ENCODE peak calls at places on chromosomes 2 and 18, in eight cellular contexts. T, M, B, O, W, R, K and F are unnamed samples.

GRCh38 chr2:178277741-178278197 is 83.5 kb downstream of the OSBPL6 start:
- DNase-seq in T (no peak), M (peak), B (no peak), O (no peak), W (peak), R (peak), K (peak), F (no peak)

GRCh38 chr2:46615555-46616487 is 136.5 kb downstream of the TMEM247 start:
- DNase-seq in T (no peak), M (peak), B (peak), O (no peak), W (no peak), R (peak), K (no peak), F (no peak)

GRCh38 chr2:171893196-171893823 is 734 bp downstream of the SLC25A12 start:
- DNase-seq in T (no peak), M (no peak), B (no peak), O (no peak), W (no peak), R (no peak), K (no peak), F (peak)

GRCh38 chr2:174779361-174779928 is 15.2 kb upstream of the CHRNA1 start:
- DNase-seq in T (no peak), M (no peak), B (no peak), O (no peak), W (peak), R (no peak), K (no peak), F (peak)

GRCh38 chr2:206840999-206841398 is 75.6 kb downstream of the FASTKD2 start:
- DNase-seq in T (no peak), M (no peak), B (no peak), O (no peak), W (no peak), R (no peak), K (no peak), F (no peak)

GRCh38 chr2:101036562-101036961 is 34.5 kb downstream of the RPL31 start:
- DNase-seq in T (no peak), M (no peak), B (no peak), O (no peak), W (peak), R (peak), K (no peak), F (peak)

GRCh38 chr2:10909050-10909995 is 2.4 kb upstream of the KCNF1 start:
- DNase-seq in T (peak), M (peak), B (no peak), O (no peak), W (no peak), R (no peak), K (peak), F (no peak)

GRCh38 chr18:62480927-62481326 is 41.9 kb upstream of the ZCCHC2 start:
- DNase-seq in T (no peak), M (no peak), B (no peak), O (no peak), W (no peak), R (no peak), K (no peak), F (no peak)

GRCh38 chr2:164784376-164784775 is 57.2 kb downstream of the COBLL1 start:
- DNase-seq in T (no peak), M (peak), B (no peak), O (no peak), W (peak), R (no peak), K (peak), F (no peak)

GRCh38 chr2:29207352-29207751 is 92.1 kb downstream of the CLIP4 start:
- DNase-seq in T (no peak), M (no peak), B (no peak), O (no peak), W (peak), R (no peak), K (no peak), F (no peak)

GRCh38 chr2:42547014-42547413 is 21.4 kb upstream of the MTA3 start:
- DNase-seq in T (no peak), M (no peak), B (no peak), O (no peak), W (no peak), R (no peak), K (no peak), F (no peak)
- H3K9ac ChIP-seq in T (no peak), M (no peak), B (no peak), O (no peak), W (no peak), R (no peak), K (no peak), F (no peak)

DNA sequence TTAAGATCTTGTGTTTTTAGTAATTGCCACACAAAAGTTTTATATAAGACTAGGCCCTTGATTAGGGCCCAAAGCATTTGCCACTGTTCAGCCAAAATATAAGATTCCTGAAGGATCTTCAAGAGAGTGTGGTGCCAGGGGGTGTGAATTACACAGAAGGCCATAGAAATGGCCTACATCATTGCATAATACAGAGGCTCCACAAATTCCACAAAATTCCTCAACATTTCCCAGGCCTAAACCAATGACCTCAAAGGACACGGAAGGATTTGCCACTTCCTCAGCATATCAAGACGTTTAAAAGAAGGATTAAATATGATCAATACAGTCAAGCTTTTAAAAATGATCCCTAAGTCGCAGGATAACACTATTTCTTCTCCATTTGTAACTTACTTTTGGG is 24.1 kb downstream of the COL6A3 start:
- DNase-seq in T (no peak), M (no peak), B (no peak), O (no peak), W (no peak), R (no peak), K (no peak), F (no peak)
- H3K9ac ChIP-seq in T (no peak), M (no peak), B (no peak), O (no peak), W (no peak), R (no peak), K (no peak), F (no peak)

GRCh38 chr2:43818761-43819160 is 19.9 kb downstream of the ABCG5 start:
- DNase-seq in T (peak), M (no peak), B (peak), O (no peak), W (peak), R (peak), K (no peak), F (no peak)

GRCh38 chr2:43824512-43824911 is 14.1 kb downstream of the ABCG5 start:
- DNase-seq in T (no peak), M (no peak), B (no peak), O (no peak), W (no peak), R (no peak), K (no peak), F (no peak)

GRCh38 chr2:43824951-43825493 is 13.6 kb downstream of the ABCG5 start:
- DNase-seq in T (no peak), M (no peak), B (no peak), O (no peak), W (no peak), R (no peak), K (no peak), F (no peak)

GRCh38 chr2:43823751-43824150 is 14.9 kb downstream of the ABCG5 start:
- DNase-seq in T (no peak), M (no peak), B (no peak), O (no peak), W (no peak), R (no peak), K (no peak), F (no peak)

DNA sequence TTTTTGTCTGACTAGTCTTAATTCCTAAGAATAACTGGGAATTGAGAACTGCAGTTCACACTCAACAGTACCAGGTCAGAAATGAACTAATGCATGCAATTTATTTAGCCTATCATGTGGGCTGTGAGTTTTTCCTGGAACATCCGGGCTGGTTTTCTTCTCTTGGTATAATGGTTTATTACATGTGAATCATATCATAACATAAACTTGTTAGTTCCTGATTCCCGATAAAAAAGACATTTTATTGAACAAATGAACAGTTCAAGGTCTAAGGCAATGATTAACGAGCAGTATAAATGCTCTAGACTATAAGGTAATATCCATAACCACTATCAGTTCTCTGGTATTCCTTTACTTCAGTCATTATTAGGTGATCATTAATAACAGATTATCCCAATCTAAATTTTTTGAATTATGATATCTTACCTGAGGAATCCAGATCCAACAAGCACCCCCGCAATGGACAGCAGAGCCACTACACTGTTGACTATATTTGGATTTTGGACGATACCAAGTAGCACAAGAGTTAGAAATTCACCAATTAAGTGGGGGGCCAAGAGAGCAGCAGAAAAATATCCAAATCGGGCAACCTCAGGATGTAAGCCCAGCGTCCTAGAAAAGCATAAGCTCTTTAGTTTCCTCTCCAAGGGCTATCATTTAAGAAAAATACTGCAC is 19.0 kb downstream of the ABCG5 start:
- DNase-seq in T (no peak), M (no peak), B (peak), O (no peak), W (no peak), R (no peak), K (no peak), F (no peak)
- H3K9ac ChIP-seq in T (no peak), M (no peak), B (no peak), O (no peak), W (no peak), R (no peak), K (no peak), F (no peak)

GRCh38 chr2:31236433-31237205 is 2.7 kb downstream of the EHD3 start:
- DNase-seq in T (no peak), M (no peak), B (no peak), O (no peak), W (no peak), R (no peak), K (no peak), F (no peak)

GRCh38 chr2:31238906-31239841 is 5.2 kb downstream of the EHD3 start:
- DNase-seq in T (no peak), M (no peak), B (no peak), O (no peak), W (no peak), R (no peak), K (no peak), F (no peak)

GRCh38 chr2:31235504-31235902 is 1.6 kb downstream of the EHD3 start:
- DNase-seq in T (no peak), M (no peak), B (peak), O (no peak), W (peak), R (peak), K (no peak), F (peak)

GRCh38 chr2:31238126-31238905 is 4.4 kb downstream of the EHD3 start:
- DNase-seq in T (no peak), M (no peak), B (no peak), O (peak), W (no peak), R (peak), K (no peak), F (no peak)

GRCh38 chr2:31237348-31238017 is 3.5 kb downstream of the EHD3 start:
- DNase-seq in T (no peak), M (no peak), B (no peak), O (no peak), W (no peak), R (no peak), K (no peak), F (no peak)
- H3K9ac ChIP-seq in T (no peak), M (no peak), B (no peak), O (no peak), W (no peak), R (no peak), K (no peak), F (no peak)

DNA sequence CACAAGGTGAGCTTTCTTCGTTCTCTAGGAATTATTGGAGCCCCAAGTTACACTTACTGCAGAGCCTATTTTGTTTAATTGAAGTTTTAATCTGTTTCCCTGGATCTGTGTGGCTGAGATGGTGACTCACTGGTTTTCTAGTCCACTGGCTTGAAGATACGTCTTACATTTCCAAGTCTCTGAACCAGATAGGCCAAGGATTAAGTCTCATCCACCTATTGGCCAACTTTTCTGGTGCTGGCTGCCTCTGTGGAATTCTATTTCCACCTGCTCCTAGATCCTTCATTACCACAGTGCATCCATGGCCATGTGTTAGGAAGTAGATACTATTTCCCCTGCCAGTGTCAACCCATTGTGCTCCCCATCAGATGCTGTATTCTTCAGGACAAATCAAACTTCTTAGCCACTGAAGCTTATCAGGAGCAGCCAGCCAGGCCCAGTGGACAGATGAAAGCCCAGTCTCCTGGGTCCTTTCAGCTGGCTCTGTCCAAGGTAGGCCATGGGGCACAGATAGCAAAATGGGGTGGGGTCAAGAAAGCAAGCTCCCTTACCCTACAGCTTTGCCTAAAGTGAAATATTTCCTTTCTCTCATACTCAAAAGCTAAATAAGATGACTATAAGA is 198.8 kb upstream of the TCF4 start:
- DNase-seq in T (no peak), M (no peak), B (no peak), O (no peak), W (peak), R (no peak), K (no peak), F (no peak)
- H3K9ac ChIP-seq in T (no peak), M (no peak), B (no peak), O (no peak), W (no peak), R (no peak), K (no peak), F (no peak)

GRCh38 chr2:85410584-85411404 is 628 bp upstream of the CAPG start:
- DNase-seq in T (no peak), M (no peak), B (no peak), O (no peak), W (no peak), R (no peak), K (no peak), F (peak)
- H3K9ac ChIP-seq in T (peak), M (no peak), B (peak), O (no peak), W (no peak), R (no peak), K (no peak), F (no peak)